ENCODE peak calls at places on chromosome 14, in five cellular contexts. One of them, this sample, is unnamed.

GRCh38 chr14:57884175-57884574 is 18.3 kb upstream of the SLC35F4 start:
- DNase-seq in ascending aorta: no peak
- DNase-seq in thoracic aorta: no peak
- DNase-seq in lower leg skin: no peak
- DNase-seq in body of pancreas: no peak
- DNase-seq in this sample: no peak

GRCh38 chr14:65169351-65169750 is 67.0 kb upstream of the MAX start:
- DNase-seq in thoracic aorta: no peak
- DNase-seq in ascending aorta: no peak
- DNase-seq in body of pancreas: no peak
- DNase-seq in lower leg skin: no peak
- DNase-seq in this sample: no peak

GRCh38 chr14:66649515-66649914 is 141.6 kb downstream of the GPHN start:
- DNase-seq in thoracic aorta: no peak
- DNase-seq in lower leg skin: no peak
- DNase-seq in ascending aorta: no peak
- DNase-seq in body of pancreas: no peak
- DNase-seq in this sample: no peak

GRCh38 chr14:97185186-97185585 is 388.0 kb downstream of the VRK1 start:
- DNase-seq in ascending aorta: no peak
- DNase-seq in body of pancreas: no peak
- DNase-seq in lower leg skin: no peak
- DNase-seq in thoracic aorta: no peak
- DNase-seq in this sample: no peak

GRCh38 chr14:30362369-30363218 is 196.4 kb upstream of the G2E3 start:
- DNase-seq in lower leg skin: no peak
- DNase-seq in body of pancreas: no peak
- DNase-seq in thoracic aorta: no peak
- DNase-seq in ascending aorta: no peak
- DNase-seq in this sample: no peak

GRCh38 chr14:80049055-80049454 is 162.2 kb downstream of the DIO2 start:
- DNase-seq in body of pancreas: no peak
- DNase-seq in lower leg skin: no peak
- DNase-seq in thoracic aorta: no peak
- DNase-seq in ascending aorta: no peak
- DNase-seq in this sample: no peak

GRCh38 chr14:104585966-104586702 is 6.6 kb downstream of the C14orf180 start:
- DNase-seq in body of pancreas: no peak
- DNase-seq in thoracic aorta: peak; percentile 31
- DNase-seq in ascending aorta: no peak
- DNase-seq in lower leg skin: no peak
- DNase-seq in this sample: no peak

GRCh38 chr14:59454131-59454530 is 11.0 kb downstream of the GPR135 start:
- DNase-seq in body of pancreas: peak; percentile 17
- DNase-seq in thoracic aorta: peak; percentile 25
- DNase-seq in ascending aorta: peak; percentile 36
- DNase-seq in lower leg skin: no peak
- DNase-seq in this sample: no peak

GRCh38 chr14:94193776-94194175 is 19.7 kb downstream of the PPP4R4 start:
- DNase-seq in lower leg skin: no peak
- DNase-seq in thoracic aorta: no peak
- DNase-seq in ascending aorta: no peak
- DNase-seq in body of pancreas: no peak
- DNase-seq in this sample: no peak

GRCh38 chr14:31189346-31190219 is 18.0 kb downstream of the HECTD1 start:
- DNase-seq in ascending aorta: no peak
- DNase-seq in lower leg skin: no peak
- DNase-seq in thoracic aorta: no peak
- DNase-seq in body of pancreas: no peak
- DNase-seq in this sample: no peak

GRCh38 chr14:99604766-99605298 is 825 bp upstream of the CCDC85C start:
- DNase-seq in body of pancreas: peak; percentile 35
- DNase-seq in thoracic aorta: no peak
- DNase-seq in ascending aorta: no peak
- DNase-seq in lower leg skin: no peak
- DNase-seq in this sample: no peak
- TF ChIP-seq CTCF in body of pancreas: no peak
- TF ChIP-seq CTCF in thoracic aorta: no peak
- TF ChIP-seq CTCF in ascending aorta: no peak
- TF ChIP-seq CTCF in lower leg skin: no peak
- TF ChIP-seq CTCF in this sample: no peak

GRCh38 chr14:35688427-35688826 is 120.7 kb downstream of the RALGAPA1 start:
- DNase-seq in lower leg skin: no peak
- DNase-seq in ascending aorta: no peak
- DNase-seq in thoracic aorta: no peak
- DNase-seq in body of pancreas: no peak
- DNase-seq in this sample: no peak
- TF ChIP-seq CTCF in lower leg skin: no peak
- TF ChIP-seq CTCF in ascending aorta: no peak
- TF ChIP-seq CTCF in thoracic aorta: no peak
- TF ChIP-seq CTCF in body of pancreas: no peak
- TF ChIP-seq CTCF in this sample: no peak

GRCh38 chr14:60859525-60859924 is 121.4 kb downstream of the TRMT5 start:
- DNase-seq in body of pancreas: no peak
- DNase-seq in lower leg skin: no peak
- DNase-seq in ascending aorta: no peak
- DNase-seq in thoracic aorta: no peak
- DNase-seq in this sample: no peak

GRCh38 chr14:60865378-60866127 is 115.3 kb downstream of the TRMT5 start:
- DNase-seq in lower leg skin: no peak
- DNase-seq in body of pancreas: no peak
- DNase-seq in thoracic aorta: no peak
- DNase-seq in ascending aorta: no peak
- DNase-seq in this sample: no peak

GRCh38 chr14:60863251-60863650 is 117.6 kb downstream of the TRMT5 start:
- DNase-seq in thoracic aorta: no peak
- DNase-seq in body of pancreas: no peak
- DNase-seq in lower leg skin: no peak
- DNase-seq in ascending aorta: no peak
- DNase-seq in this sample: no peak

GRCh38 chr14:60861545-60862147 is 119.2 kb downstream of the TRMT5 start:
- DNase-seq in ascending aorta: no peak
- DNase-seq in lower leg skin: no peak
- DNase-seq in thoracic aorta: no peak
- DNase-seq in body of pancreas: no peak
- DNase-seq in this sample: no peak

GRCh38 chr14:60862283-60862682 is 118.6 kb downstream of the TRMT5 start:
- DNase-seq in body of pancreas: peak; percentile 71
- DNase-seq in thoracic aorta: no peak
- DNase-seq in ascending aorta: no peak
- DNase-seq in lower leg skin: no peak
- DNase-seq in this sample: no peak
- TF ChIP-seq CTCF in body of pancreas: no peak
- TF ChIP-seq CTCF in thoracic aorta: no peak
- TF ChIP-seq CTCF in ascending aorta: no peak
- TF ChIP-seq CTCF in lower leg skin: no peak
- TF ChIP-seq CTCF in this sample: no peak

DNA sequence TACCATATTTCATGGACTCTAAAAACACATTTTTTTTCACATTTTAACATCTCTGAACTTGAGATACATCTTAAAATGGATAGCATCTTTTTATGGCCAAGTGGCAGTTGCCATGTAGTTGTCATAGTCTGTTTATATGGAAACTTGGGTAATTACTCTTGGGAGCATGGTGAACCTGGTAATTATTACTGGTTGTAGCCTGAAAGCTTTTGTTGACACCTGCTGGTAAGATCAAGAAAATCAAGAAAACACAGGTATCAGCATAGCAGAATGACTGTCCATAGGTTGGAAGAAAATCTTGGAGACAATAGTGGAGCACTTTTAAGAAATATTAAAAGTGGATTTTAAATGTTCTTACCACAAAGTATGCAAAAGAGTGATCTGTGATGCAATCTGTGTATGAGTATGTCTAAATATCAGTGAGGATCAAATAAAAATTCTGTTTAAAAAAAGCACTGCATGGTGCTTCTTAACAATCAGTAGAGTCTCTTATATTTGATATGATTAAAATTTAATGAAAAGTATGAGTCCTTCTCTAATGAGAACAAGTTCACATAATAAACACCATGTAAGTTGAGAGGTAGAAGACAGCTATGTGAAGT is 44.2 kb downstream of the TTC8 start:
- DNase-seq in ascending aorta: no peak
- DNase-seq in body of pancreas: no peak
- DNase-seq in thoracic aorta: no peak
- DNase-seq in lower leg skin: no peak
- DNase-seq in this sample: no peak
- TF ChIP-seq CTCF in ascending aorta: no peak
- TF ChIP-seq CTCF in body of pancreas: peak; percentile 58
- TF ChIP-seq CTCF in thoracic aorta: peak; percentile 48
- TF ChIP-seq CTCF in lower leg skin: no peak
- TF ChIP-seq CTCF in this sample: no peak

DNA sequence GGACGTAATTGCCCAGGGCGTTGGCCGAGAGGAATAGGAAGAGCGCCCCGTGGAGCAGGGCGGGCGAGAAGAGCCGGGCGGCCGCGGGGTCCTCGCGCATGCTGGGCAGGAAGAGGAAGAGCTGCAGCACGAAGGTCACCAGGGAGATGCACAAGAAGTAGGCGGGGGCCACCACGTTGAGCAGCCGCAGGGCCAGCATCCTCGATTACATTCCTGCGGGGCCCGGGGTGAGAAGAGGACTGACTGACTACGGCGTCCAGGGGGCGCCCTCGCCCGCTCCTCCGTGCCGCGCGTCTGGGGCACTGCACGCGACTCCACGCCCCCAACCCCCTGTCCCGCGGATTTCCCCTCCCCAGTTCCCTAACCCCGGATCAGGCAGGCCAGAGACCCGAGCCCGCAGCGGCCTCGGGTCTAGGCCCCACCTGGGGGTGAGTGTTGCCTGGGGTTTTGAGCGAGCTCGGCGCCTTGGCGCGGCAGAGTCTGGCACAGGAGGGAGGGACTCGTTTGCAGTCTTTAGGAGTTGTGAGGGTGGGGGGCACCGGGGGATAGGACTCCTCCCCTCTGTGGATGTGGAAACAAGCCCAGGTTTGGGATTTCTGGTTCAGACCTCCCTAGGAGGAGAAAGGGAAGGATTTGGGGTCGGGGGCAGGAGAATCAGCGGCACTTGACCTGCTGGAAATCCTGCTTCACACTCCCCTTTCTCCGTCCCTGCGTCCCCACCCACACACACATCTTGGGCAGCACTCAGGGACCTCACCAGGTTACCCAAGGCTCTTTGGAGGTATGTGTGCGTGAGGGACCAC is 1.9 kb downstream of the ZDHHC22 start:
- DNase-seq in lower leg skin: no peak
- DNase-seq in thoracic aorta: no peak
- DNase-seq in body of pancreas: peak; percentile 24
- DNase-seq in ascending aorta: no peak
- DNase-seq in this sample: no peak
- TF ChIP-seq CTCF in lower leg skin: no peak
- TF ChIP-seq CTCF in thoracic aorta: peak; percentile 24
- TF ChIP-seq CTCF in body of pancreas: peak; percentile 46
- TF ChIP-seq CTCF in ascending aorta: no peak
- TF ChIP-seq CTCF in this sample: no peak

GRCh38 chr14:98791661-98792060 is 480.3 kb downstream of the BCL11B start:
- DNase-seq in body of pancreas: no peak
- DNase-seq in ascending aorta: no peak
- DNase-seq in thoracic aorta: no peak
- DNase-seq in lower leg skin: no peak
- DNase-seq in this sample: no peak
- TF ChIP-seq CTCF in body of pancreas: no peak
- TF ChIP-seq CTCF in ascending aorta: no peak
- TF ChIP-seq CTCF in thoracic aorta: no peak
- TF ChIP-seq CTCF in lower leg skin: no peak
- TF ChIP-seq CTCF in this sample: no peak

DNA sequence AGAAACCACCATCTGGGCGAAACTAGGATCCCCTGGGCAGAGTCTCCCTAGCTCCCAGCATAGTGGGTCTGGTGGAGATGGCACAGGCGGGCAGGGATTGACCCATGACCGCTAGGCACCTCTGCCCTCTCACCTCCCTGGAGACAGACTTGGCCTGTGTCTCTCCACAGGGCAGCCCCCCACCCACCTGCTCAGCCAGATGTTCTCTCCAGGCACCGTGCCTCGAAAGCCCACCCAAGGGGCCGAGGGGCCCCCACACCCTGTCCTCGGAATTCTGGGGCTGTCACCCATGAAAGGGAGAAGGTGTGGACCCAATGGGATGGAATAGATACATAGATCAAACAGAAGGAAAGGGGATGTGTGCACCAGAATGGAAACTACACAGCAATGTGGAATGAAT is 229.1 kb upstream of the RTL1 start:
- DNase-seq in ascending aorta: no peak
- DNase-seq in lower leg skin: no peak
- DNase-seq in thoracic aorta: no peak
- DNase-seq in body of pancreas: no peak
- DNase-seq in this sample: no peak
- TF ChIP-seq CTCF in ascending aorta: no peak
- TF ChIP-seq CTCF in lower leg skin: no peak
- TF ChIP-seq CTCF in thoracic aorta: no peak
- TF ChIP-seq CTCF in body of pancreas: no peak
- TF ChIP-seq CTCF in this sample: no peak

DNA sequence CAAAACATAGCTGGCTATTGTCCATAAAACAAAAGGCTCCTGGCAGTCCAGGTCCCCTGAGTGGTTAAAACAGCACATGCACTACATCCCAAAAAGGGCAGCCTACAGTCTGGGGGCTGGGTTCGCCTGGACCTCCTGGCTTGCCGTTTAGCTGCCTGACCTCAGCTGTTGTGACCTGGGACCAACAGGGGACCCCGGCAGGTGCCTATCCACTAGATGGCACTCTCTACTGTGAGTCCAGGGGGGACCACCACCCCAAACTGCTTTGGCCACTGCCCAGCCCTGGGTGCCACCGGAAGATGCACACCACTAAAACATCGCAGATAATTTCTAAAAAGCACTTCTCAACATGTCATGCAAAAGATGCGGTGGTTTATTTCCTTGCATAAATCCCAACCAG is 2.9 kb upstream of the RTL1 start:
- DNase-seq in lower leg skin: no peak
- DNase-seq in ascending aorta: no peak
- DNase-seq in body of pancreas: no peak
- DNase-seq in thoracic aorta: no peak
- DNase-seq in this sample: no peak
- TF ChIP-seq CTCF in lower leg skin: no peak
- TF ChIP-seq CTCF in ascending aorta: no peak
- TF ChIP-seq CTCF in body of pancreas: no peak
- TF ChIP-seq CTCF in thoracic aorta: no peak
- TF ChIP-seq CTCF in this sample: no peak